ENCODE peak calls at places on chromosomes 3 and 15, in five cellular contexts. X is T-helper 17 cell; Z is stimulated activated naive CD8-positive, alpha-beta T cell treated with anti-CD3 and anti-CD28 coated beads, Interleukin-15, amount 100 ng/mL, for 72 hours; S is psoas muscle; E is right cardiac atrium. I is an unnamed sample.

GRCh38 chr3:119759962-119760361 is 21.9 kb upstream of the NR1I2 start:
- ATAC-seq in S (no peak), E (no peak), X (no peak), Z (no peak), I (no peak)

GRCh38 chr15:74983725-74984231 is 11.6 kb upstream of the SCAMP5 start:
- ATAC-seq in X (no peak), S (no peak), Z (peak), E (no peak), I (peak)

GRCh38 chr3:139555249-139555648 is 15.7 kb upstream of the RBP1 start:
- ATAC-seq in Z (no peak), E (no peak), S (no peak), X (no peak), I (no peak)

GRCh38 chr3:24496529-24497482 is 2.2 kb upstream of the THRB start:
- ATAC-seq in S (peak), E (peak), X (no peak), Z (no peak), I (no peak)

GRCh38 chr15:71440479-71441071 is 325.3 kb downstream of the THSD4 start:
- ATAC-seq in E (peak), S (peak), X (peak), Z (no peak), I (no peak)

GRCh38 chr15:98649996-98650870 is 1.9 kb downstream of the IGF1R start:
- ATAC-seq in Z (peak), S (peak), X (peak), E (peak), I (no peak)

GRCh38 chr3:172973799-172974198 is 167.2 kb downstream of the SPATA16 start:
- ATAC-seq in E (no peak), Z (no peak), S (no peak), X (no peak), I (no peak)

GRCh38 chr3:116254535-116254934 is 190.8 kb downstream of the LSAMP start:
- ATAC-seq in Z (no peak), S (no peak), X (no peak), E (peak), I (no peak)